ENCODE peak calls at places on chromosomes 6 and 20, in seven cellular contexts. C, F, U, J, X, W and E are unnamed samples.

GRCh38 chr20:1964659-1965405 is 29.0 kb downstream of the PDYN start:
- DNase-seq in F (no peak), W (no peak), U (no peak), J (no peak), X (no peak), C (no peak), E (no peak)

GRCh38 chr6:7311920-7312615 is 931 bp downstream of the SSR1 start:
- DNase-seq in C (peak; percentile 41), X (no peak), U (no peak), W (peak; percentile 35), F (peak; percentile 53), J (no peak), E (no peak)

GRCh38 chr20:43586641-43587040 is 4.1 kb upstream of the IFT52 start:
- DNase-seq in C (no peak), F (no peak), X (no peak), J (no peak), U (no peak), W (no peak), E (no peak)

GRCh38 chr6:42135161-42135560 is 7.3 kb downstream of the C6orf132 start:
- DNase-seq in U (no peak), F (no peak), X (no peak), J (no peak), W (no peak), C (no peak), E (no peak)

GRCh38 chr6:91485047-91485446 is 898.2 kb upstream of the MAP3K7 start:
- DNase-seq in U (no peak), F (no peak), W (no peak), X (no peak), J (no peak), C (peak; percentile 14), E (no peak)

GRCh38 chr6:148831064-148831463 is 84.2 kb downstream of the UST start:
- DNase-seq in X (no peak), F (no peak), C (no peak), J (peak; percentile 22), U (no peak), W (no peak), E (no peak)

GRCh38 chr6:133894795-133895401 is 6.0 kb downstream of the TCF21 start:
- DNase-seq in X (peak; percentile 14), F (peak; percentile 85), C (no peak), W (peak; percentile 80), J (no peak), U (no peak), E (no peak)

GRCh38 chr6:106444777-106445507 is 84.4 kb downstream of the CRYBG1 start:
- DNase-seq in F (peak; percentile 76), U (peak; percentile 40), J (peak; percentile 56), W (peak; percentile 69), C (peak; percentile 69), X (peak; percentile 34), E (peak; percentile 68)

GRCh38 chr20:3687655-3688054 is 5.8 kb upstream of the ADAM33 start:
- DNase-seq in C (peak; percentile 11), F (peak; percentile 79), X (peak; percentile 42), W (peak; percentile 63), U (peak; percentile 12), J (peak; percentile 53), E (peak; percentile 29)

GRCh38 chr6:54191460-54191859 is 80.2 kb downstream of the MLIP start:
- DNase-seq in X (no peak), F (peak; percentile 80), J (no peak), U (no peak), C (no peak), W (peak; percentile 56), E (no peak)

GRCh38 chr6:31690231-31691077 is 9.6 kb upstream of the LY6G5C start:
- DNase-seq in W (no peak), U (no peak), C (no peak), X (no peak), F (no peak), J (no peak), E (peak; percentile 32)

GRCh38 chr6:43702147-43702521 is 14.5 kb upstream of the MRPS18A start:
- DNase-seq in X (no peak), U (no peak), C (no peak), W (no peak), J (no peak), F (no peak), E (no peak)

GRCh38 chr6:89215391-89215790 is 1.8 kb downstream of the GABRR1 start:
- DNase-seq in U (no peak), C (no peak), X (no peak), J (no peak), W (no peak), F (no peak), E (no peak)

GRCh38 chr6:43644940-43645612 is at the start of gene RSPH9:
- DNase-seq in W (peak; percentile 44), F (peak; percentile 62), X (peak; percentile 73), U (no peak), J (no peak), C (no peak), E (no peak)